ENCODE peak calls at places on chromosomes 2 and 18, in four cellular contexts. One of them, this sample, is unnamed.
A peak's percentile ranks its signal among the peaks of the same experiment; 100 is the strongest.

GRCh38 chr2:28408764-28409599 is 16.3 kb downstream of the FOSL2 start:
- DNase-seq in H1: no peak
- DNase-seq in IMR-90: peak; percentile 44
- DNase-seq in neuronal stem cell: no peak
- DNase-seq in this sample: no peak

GRCh38 chr18:51453594-51453993 is 256.1 kb upstream of the MEX3C start:
- DNase-seq in neuronal stem cell: no peak
- DNase-seq in H1: no peak
- DNase-seq in IMR-90: no peak
- DNase-seq in this sample: no peak

GRCh38 chr2:215705771-215706261 is 269.9 kb upstream of the FN1 start:
- DNase-seq in H1: no peak
- DNase-seq in neuronal stem cell: no peak
- DNase-seq in IMR-90: peak; percentile 30
- DNase-seq in this sample: no peak

GRCh38 chr2:164697688-164698290 is 76.5 kb upstream of the GRB14 start:
- DNase-seq in H1: no peak
- DNase-seq in neuronal stem cell: no peak
- DNase-seq in IMR-90: no peak
- DNase-seq in this sample: no peak

GRCh38 chr2:239039479-239039861 is 191.6 kb downstream of the TWIST2 start:
- DNase-seq in neuronal stem cell: no peak
- DNase-seq in IMR-90: no peak
- DNase-seq in H1: no peak
- DNase-seq in this sample: no peak

GRCh38 chr2:88452980-88453582 is 588 bp upstream of the FOXI3 start:
- DNase-seq in IMR-90: no peak
- DNase-seq in H1: peak; percentile 58
- DNase-seq in neuronal stem cell: no peak
- DNase-seq in this sample: no peak

GRCh38 chr2:113711857-113712256 is 44.6 kb downstream of the SLC35F5 start:
- DNase-seq in H1: no peak
- DNase-seq in IMR-90: no peak
- DNase-seq in neuronal stem cell: no peak
- DNase-seq in this sample: no peak

GRCh38 chr2:189566046-189566445 is 14.5 kb downstream of the SLC40A1 start:
- DNase-seq in neuronal stem cell: no peak
- DNase-seq in H1: no peak
- DNase-seq in IMR-90: no peak
- DNase-seq in this sample: no peak

GRCh38 chr18:32435631-32436500 is 34.8 kb downstream of the GAREM1 start:
- DNase-seq in neuronal stem cell: no peak
- DNase-seq in IMR-90: no peak
- DNase-seq in H1: no peak
- DNase-seq in this sample: no peak

GRCh38 chr2:130920417-130921030 is 83.8 kb downstream of the ARHGEF4 start:
- DNase-seq in IMR-90: peak; percentile 64
- DNase-seq in H1: peak; percentile 96
- DNase-seq in neuronal stem cell: peak; percentile 85
- DNase-seq in this sample: peak; percentile 83

GRCh38 chr2:78020500-78020899 is 498.3 kb upstream of the LRRTM4 start:
- DNase-seq in neuronal stem cell: no peak
- DNase-seq in IMR-90: no peak
- DNase-seq in H1: no peak
- DNase-seq in this sample: no peak

GRCh38 chr2:29462293-29462692 is 347.1 kb downstream of the CLIP4 start:
- DNase-seq in H1: no peak
- DNase-seq in neuronal stem cell: no peak
- DNase-seq in IMR-90: peak; percentile 68
- DNase-seq in this sample: no peak

GRCh38 chr2:171404258-171404657 is 29.5 kb downstream of the METTL8 start:
- DNase-seq in neuronal stem cell: no peak
- DNase-seq in IMR-90: peak; percentile 79
- DNase-seq in H1: no peak
- DNase-seq in this sample: no peak

GRCh38 chr2:203811491-203812221 is 55.9 kb upstream of the CTLA4 start:
- DNase-seq in H1: no peak
- DNase-seq in neuronal stem cell: no peak
- DNase-seq in IMR-90: peak; percentile 92
- DNase-seq in this sample: no peak

GRCh38 chr2:98608962-98609604 is 694 bp downstream of the UNC50 start:
- DNase-seq in H1: no peak
- DNase-seq in neuronal stem cell: no peak
- DNase-seq in IMR-90: peak; percentile 58
- DNase-seq in this sample: no peak

GRCh38 chr2:133607679-133608078 is 39.4 kb upstream of the NCKAP5 start:
- DNase-seq in neuronal stem cell: no peak
- DNase-seq in H1: no peak
- DNase-seq in IMR-90: peak; percentile 95
- DNase-seq in this sample: no peak

GRCh38 chr18:63040788-63041410 is 278.7 kb downstream of the BCL2 start:
- DNase-seq in neuronal stem cell: no peak
- DNase-seq in H1: no peak
- DNase-seq in IMR-90: no peak
- DNase-seq in this sample: no peak

GRCh38 chr2:239806758-239807434 is 218.2 kb downstream of the NDUFA10 start:
- DNase-seq in IMR-90: no peak
- DNase-seq in H1: peak; percentile 34
- DNase-seq in neuronal stem cell: no peak
- DNase-seq in this sample: peak; percentile 13

GRCh38 chr2:1816414-1816911 is 72.1 kb upstream of the PXDN start:
- DNase-seq in neuronal stem cell: no peak
- DNase-seq in H1: no peak
- DNase-seq in IMR-90: peak; percentile 56
- DNase-seq in this sample: no peak
- H3K18ac ChIP-seq in neuronal stem cell: peak overlapping the region; percentile 82
- H3K18ac ChIP-seq in H1: no peak overlapping the region
- H3K18ac ChIP-seq in IMR-90: peak overlapping the region; percentile 63
- H3K18ac ChIP-seq in this sample: no peak overlapping the region

GRCh38 chr2:102103992-102104871 is 38.3 kb upstream of the IL1R1 start:
- DNase-seq in H1: no peak
- DNase-seq in IMR-90: peak; percentile 94
- DNase-seq in neuronal stem cell: no peak
- DNase-seq in this sample: no peak
- H3K14ac ChIP-seq in H1: no peak overlapping the region
- H3K14ac ChIP-seq in IMR-90: peak overlapping the region; percentile 29
- H3K14ac ChIP-seq in neuronal stem cell: no peak overlapping the region
- H3K14ac ChIP-seq in this sample: no peak overlapping the region

GRCh38 chr18:25056456-25056855 is 295.5 kb downstream of the ZNF521 start:
- DNase-seq in H1: no peak
- DNase-seq in neuronal stem cell: no peak
- DNase-seq in IMR-90: no peak
- DNase-seq in this sample: no peak

GRCh38 chr18:25055076-25055475 is 296.9 kb downstream of the ZNF521 start:
- DNase-seq in IMR-90: peak; percentile 56
- DNase-seq in neuronal stem cell: no peak
- DNase-seq in H1: no peak
- DNase-seq in this sample: no peak

GRCh38 chr18:25050605-25051004 is 301.4 kb downstream of the ZNF521 start:
- DNase-seq in neuronal stem cell: no peak
- DNase-seq in IMR-90: no peak
- DNase-seq in H1: no peak
- DNase-seq in this sample: no peak

GRCh38 chr18:25052426-25052825 is 299.5 kb downstream of the ZNF521 start:
- DNase-seq in neuronal stem cell: no peak
- DNase-seq in IMR-90: no peak
- DNase-seq in H1: no peak
- DNase-seq in this sample: no peak

DNA sequence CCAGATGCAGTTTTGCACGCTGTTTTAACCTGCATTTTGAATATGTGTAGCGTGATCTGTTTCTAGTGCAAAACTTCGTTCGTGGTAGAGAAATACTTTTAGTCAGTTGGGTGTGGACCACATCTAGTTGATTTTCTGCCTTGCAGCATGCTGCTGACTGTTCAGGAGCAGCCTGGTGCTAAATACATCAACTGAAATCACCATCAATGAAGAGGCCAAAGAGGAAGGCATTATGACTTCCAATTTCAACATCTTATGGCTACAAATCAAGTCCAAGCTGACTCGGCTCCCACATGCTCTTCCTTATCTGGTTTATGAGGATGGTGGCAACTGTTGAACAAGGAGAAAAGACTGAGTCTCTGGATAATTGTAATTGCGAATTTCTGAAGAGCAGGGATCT is 298.5 kb downstream of the ZNF521 start:
- DNase-seq in IMR-90: no peak
- DNase-seq in H1: no peak
- DNase-seq in neuronal stem cell: no peak
- DNase-seq in this sample: no peak
- H3K18ac ChIP-seq in IMR-90: no peak overlapping the region
- H3K18ac ChIP-seq in H1: no peak overlapping the region
- H3K18ac ChIP-seq in neuronal stem cell: no peak overlapping the region
- H3K18ac ChIP-seq in this sample: no peak overlapping the region

GRCh38 chr2:66433945-66434678 is 813 bp upstream of the MEIS1 start:
- DNase-seq in H1: peak; percentile 78
- DNase-seq in IMR-90: peak; percentile 76
- DNase-seq in neuronal stem cell: no peak
- DNase-seq in this sample: peak; percentile 63

GRCh38 chr2:66433695-66433944 is 1.3 kb upstream of the MEIS1 start:
- DNase-seq in H1: no peak
- DNase-seq in neuronal stem cell: no peak
- DNase-seq in IMR-90: no peak
- DNase-seq in this sample: no peak

GRCh38 chr2:66431840-66432511 is 2.9 kb upstream of the MEIS1 start:
- DNase-seq in IMR-90: no peak
- DNase-seq in H1: no peak
- DNase-seq in neuronal stem cell: no peak
- DNase-seq in this sample: no peak

GRCh38 chr2:66434679-66435548 is at the start of gene MEIS1:
- DNase-seq in H1: peak; percentile 78
- DNase-seq in neuronal stem cell: no peak
- DNase-seq in IMR-90: peak; percentile 100
- DNase-seq in this sample: peak; percentile 90

GRCh38 chr2:66432801-66433694 is 1.9 kb upstream of the MEIS1 start:
- DNase-seq in neuronal stem cell: peak; percentile 94
- DNase-seq in H1: peak; percentile 88
- DNase-seq in IMR-90: peak; percentile 98
- DNase-seq in this sample: peak; percentile 93
- H3K14ac ChIP-seq in neuronal stem cell: no peak overlapping the region
- H3K14ac ChIP-seq in H1: no peak overlapping the region
- H3K14ac ChIP-seq in IMR-90: peak overlapping the region; percentile 87
- H3K14ac ChIP-seq in this sample: no peak overlapping the region

DNA sequence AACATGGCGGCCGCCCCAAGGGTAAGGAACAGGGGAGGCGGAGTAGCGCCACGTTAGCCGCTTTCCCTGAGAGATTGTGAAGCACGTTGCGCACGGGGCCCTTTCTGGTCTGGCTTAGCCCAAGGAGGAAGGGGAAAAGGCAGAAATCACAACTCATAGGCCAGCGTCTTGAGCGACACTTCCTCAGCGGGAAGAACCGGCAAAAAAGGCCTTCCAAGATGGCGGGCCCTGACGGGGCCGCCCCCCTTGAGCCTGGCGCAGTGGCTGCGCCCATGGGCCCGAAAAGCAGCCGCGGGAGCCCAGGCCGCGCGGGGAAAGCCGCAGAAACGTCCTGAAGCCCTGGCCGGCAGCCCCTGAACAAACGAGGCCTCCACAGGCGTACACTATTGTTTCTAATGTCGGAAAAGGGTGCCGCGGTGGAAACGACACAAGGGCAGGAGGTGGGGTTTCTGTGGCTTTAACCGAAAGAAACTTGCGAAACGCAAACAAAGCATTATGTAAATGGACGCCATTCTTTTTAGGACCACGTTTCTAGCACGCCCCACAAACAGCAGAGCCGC is 919 bp upstream of the PCBP1 start:
- DNase-seq in IMR-90: peak; percentile 82
- DNase-seq in H1: peak; percentile 80
- DNase-seq in neuronal stem cell: peak; percentile 83
- DNase-seq in this sample: peak; percentile 62
- H3K18ac ChIP-seq in IMR-90: peak overlapping the region; percentile 99
- H3K18ac ChIP-seq in H1: peak overlapping the region; percentile 100
- H3K18ac ChIP-seq in neuronal stem cell: peak overlapping the region; percentile 98
- H3K18ac ChIP-seq in this sample: peak overlapping the region; percentile 100

GRCh38 chr2:231571810-231572209 is 20.9 kb upstream of the TEX44 start:
- DNase-seq in H1: no peak
- DNase-seq in IMR-90: no peak
- DNase-seq in neuronal stem cell: no peak
- DNase-seq in this sample: peak; percentile 57
- H3K14ac ChIP-seq in H1: no peak overlapping the region
- H3K14ac ChIP-seq in IMR-90: no peak overlapping the region
- H3K14ac ChIP-seq in neuronal stem cell: no peak overlapping the region
- H3K14ac ChIP-seq in this sample: peak overlapping the region; percentile 85

DNA sequence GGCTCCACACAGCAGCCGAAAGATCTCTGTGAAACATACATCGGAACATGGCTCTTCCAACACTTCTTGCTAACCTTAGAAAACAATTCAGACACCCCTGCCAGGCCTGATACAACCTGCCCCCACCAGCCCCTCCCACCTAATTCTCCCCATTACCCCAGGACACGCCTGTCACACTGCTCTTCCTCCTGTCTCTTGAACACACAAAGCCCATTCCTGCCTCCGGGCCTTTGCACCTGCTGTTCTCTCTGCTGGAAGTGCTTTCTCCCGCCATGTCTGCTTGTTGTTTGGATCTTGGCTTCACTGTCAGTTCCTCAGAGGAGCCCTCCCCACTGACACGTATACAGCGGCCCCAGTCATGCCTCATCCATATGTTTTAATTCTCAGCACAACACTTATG is 24.1 kb downstream of the CELF4 start:
- DNase-seq in H1: no peak
- DNase-seq in neuronal stem cell: no peak
- DNase-seq in IMR-90: no peak
- DNase-seq in this sample: no peak
- H3K18ac ChIP-seq in H1: no peak overlapping the region
- H3K18ac ChIP-seq in neuronal stem cell: no peak overlapping the region
- H3K18ac ChIP-seq in IMR-90: no peak overlapping the region
- H3K18ac ChIP-seq in this sample: no peak overlapping the region